ENCODE peak calls at places on chromosomes 11 and 22, in seven cellular contexts. F is K562, P is HCT116, L is H1, Z is HepG2, Y is SK-N-SH, B is GM12878. E is an unnamed sample.

GRCh38 chr11:61115498-61116224 is 13.4 kb downstream of the CD5 start:
- DNase-seq in F (no peak), P (no peak), L (no peak), Z (no peak), Y (no peak), B (no peak), E (no peak)

GRCh38 chr11:76824980-76825725 is 35.6 kb upstream of the ACER3 start:
- DNase-seq in F (no peak), P (no peak), L (no peak), Z (no peak), Y (no peak), B (no peak), E (peak)

GRCh38 chr11:6745465-6746015 is 26.2 kb downstream of the OR2AG2 start:
- DNase-seq in F (no peak), P (no peak), L (no peak), Z (no peak), Y (no peak), B (peak), E (no peak)

GRCh38 chr11:117528061-117528780 is 200.6 kb downstream of the CEP164 start:
- DNase-seq in F (no peak), P (no peak), L (no peak), Z (no peak), Y (peak), B (no peak), E (peak)

GRCh38 chr11:112302226-112302868 is 41.7 kb upstream of the PLET1 start:
- DNase-seq in F (no peak), P (no peak), L (no peak), Z (no peak), Y (no peak), B (no peak), E (peak)

GRCh38 chr11:69746780-69747742 is 28.1 kb downstream of the FGF4 start:
- DNase-seq in F (no peak), P (no peak), L (no peak), Z (no peak), Y (no peak), B (no peak), E (no peak)

GRCh38 chr11:130037881-130038601 is 31.7 kb upstream of the APLP2 start:
- DNase-seq in F (peak), P (no peak), L (no peak), Z (peak), Y (no peak), B (no peak), E (no peak)

GRCh38 chr11:9823887-9824385 is 160.1 kb downstream of the SWAP70 start:
- DNase-seq in F (no peak), P (no peak), L (no peak), Z (no peak), Y (no peak), B (no peak), E (peak)

GRCh38 chr11:20363500-20364411 is at the start of gene HTATIP2:
- DNase-seq in F (peak), P (no peak), L (peak), Z (no peak), Y (no peak), B (no peak), E (peak)

GRCh38 chr22:26679003-26679629 is 21.7 kb downstream of the MIAT start:
- DNase-seq in F (peak), P (peak), L (peak), Z (peak), Y (peak), B (peak), E (peak)

GRCh38 chr11:72741429-72741833 is 10.8 kb downstream of the ARAP1 start:
- DNase-seq in F (peak), P (no peak), L (peak), Z (peak), Y (peak), B (no peak), E (no peak)

GRCh38 chr11:111745719-111746504 is 20.3 kb downstream of the PPP2R1B start:
- DNase-seq in F (no peak), P (no peak), L (no peak), Z (no peak), Y (no peak), B (no peak), E (no peak)

GRCh38 chr11:131809203-131809948 is 439.0 kb downstream of the NTM start:
- DNase-seq in F (no peak), P (no peak), L (no peak), Z (no peak), Y (no peak), B (no peak), E (no peak)

GRCh38 chr11:66956689-66957290 is 1.4 kb downstream of the PC start:
- DNase-seq in F (no peak), P (no peak), L (no peak), Z (peak), Y (no peak), B (no peak), E (peak)

GRCh38 chr11:126716456-126717083 is 284.0 kb downstream of the KIRREL3 start:
- DNase-seq in F (peak), P (peak), L (peak), Z (peak), Y (peak), B (no peak), E (peak)

GRCh38 chr11:689630-690029 is 5.4 kb downstream of the DEAF1 start:
- DNase-seq in F (no peak), P (no peak), L (no peak), Z (no peak), Y (no peak), B (no peak), E (no peak)

GRCh38 chr11:119222308-119222707 is 16.2 kb downstream of the CBL start:
- DNase-seq in F (no peak), P (no peak), L (no peak), Z (no peak), Y (peak), B (no peak), E (peak)

GRCh38 chr11:96307748-96308133 is 35.3 kb downstream of the MAML2 start:
- DNase-seq in F (no peak), P (peak), L (no peak), Z (no peak), Y (no peak), B (no peak), E (no peak)

GRCh38 chr11:2235588-2236326 is 34.6 kb downstream of the ASCL2 start:
- DNase-seq in F (no peak), P (no peak), L (no peak), Z (no peak), Y (no peak), B (no peak), E (no peak)

GRCh38 chr11:130431337-130431773 is 2.9 kb upstream of the ADAMTS8 start:
- DNase-seq in F (peak), P (peak), L (peak), Z (peak), Y (peak), B (no peak), E (peak)

GRCh38 chr11:72421351-72421750 is 13.0 kb downstream of the CLPB start:
- DNase-seq in F (no peak), P (no peak), L (no peak), Z (no peak), Y (no peak), B (no peak), E (no peak)

GRCh38 chr11:27287205-27287604 is 75.8 kb downstream of the CCDC34 start:
- DNase-seq in F (no peak), P (no peak), L (no peak), Z (no peak), Y (no peak), B (no peak), E (no peak)

GRCh38 chr11:128903248-128904041 is 12.3 kb downstream of the KCNJ5 start:
- DNase-seq in F (no peak), P (no peak), L (peak), Z (no peak), Y (no peak), B (no peak), E (no peak)

GRCh38 chr22:42462016-42462415 is 29.8 kb upstream of the NFAM1 start:
- DNase-seq in F (peak), P (no peak), L (no peak), Z (no peak), Y (peak), B (no peak), E (no peak)

GRCh38 chr11:66853242-66854229 is 3.3 kb upstream of the LRFN4 start:
- DNase-seq in F (no peak), P (no peak), L (no peak), Z (no peak), Y (no peak), B (no peak), E (no peak)

GRCh38 chr11:117384045-117384444 is 56.4 kb downstream of the CEP164 start:
- DNase-seq in F (no peak), P (no peak), L (no peak), Z (peak), Y (no peak), B (no peak), E (no peak)

GRCh38 chr11:27619936-27620335 is 80.3 kb downstream of the BDNF start:
- DNase-seq in F (no peak), P (no peak), L (no peak), Z (no peak), Y (no peak), B (no peak), E (no peak)

GRCh38 chr22:23562186-23562585 is 17.9 kb downstream of the IGLL1 start:
- DNase-seq in F (no peak), P (no peak), L (no peak), Z (no peak), Y (no peak), B (no peak), E (no peak)

DNA sequence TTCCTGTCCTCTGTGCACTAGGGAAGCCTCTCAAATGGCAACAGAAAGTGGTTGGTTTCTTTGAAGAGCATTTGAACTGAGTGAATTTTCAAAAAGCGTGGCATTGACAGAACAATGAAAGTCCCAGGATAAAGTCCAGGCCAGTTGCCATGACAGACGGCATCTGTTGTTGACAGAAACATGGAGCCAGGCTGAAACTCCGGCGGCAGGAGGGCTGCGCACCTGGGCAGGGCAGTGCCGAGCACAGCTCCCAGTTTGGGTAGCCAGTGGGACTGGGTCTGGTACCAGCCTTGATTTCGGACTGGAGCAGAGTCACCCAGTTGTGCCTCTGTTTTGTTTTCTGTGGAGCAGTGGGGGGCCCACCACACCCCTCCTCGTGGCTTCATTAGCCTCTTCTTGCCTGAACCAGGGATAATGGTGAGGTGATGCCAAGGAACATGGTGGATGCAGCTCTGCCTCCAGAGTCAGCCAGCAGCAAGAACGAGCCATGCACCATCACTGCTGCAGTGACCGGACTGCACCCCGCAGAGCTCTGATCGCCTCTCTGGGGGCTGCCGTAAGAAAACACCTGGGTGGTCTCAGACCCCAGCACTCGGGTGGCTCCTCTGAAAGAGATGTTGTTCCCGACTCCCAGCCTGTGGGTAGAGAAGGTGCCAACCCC is 9.8 kb upstream of the SEPTIN5 start:
- DNase-seq in F (peak), P (no peak), L (no peak), Z (no peak), Y (no peak), B (no peak), E (no peak)
- TF ChIP-seq JUND in F (no peak), P (no peak), L (no peak), Z (no peak), Y (no peak), B (no peak), E (no peak)

DNA sequence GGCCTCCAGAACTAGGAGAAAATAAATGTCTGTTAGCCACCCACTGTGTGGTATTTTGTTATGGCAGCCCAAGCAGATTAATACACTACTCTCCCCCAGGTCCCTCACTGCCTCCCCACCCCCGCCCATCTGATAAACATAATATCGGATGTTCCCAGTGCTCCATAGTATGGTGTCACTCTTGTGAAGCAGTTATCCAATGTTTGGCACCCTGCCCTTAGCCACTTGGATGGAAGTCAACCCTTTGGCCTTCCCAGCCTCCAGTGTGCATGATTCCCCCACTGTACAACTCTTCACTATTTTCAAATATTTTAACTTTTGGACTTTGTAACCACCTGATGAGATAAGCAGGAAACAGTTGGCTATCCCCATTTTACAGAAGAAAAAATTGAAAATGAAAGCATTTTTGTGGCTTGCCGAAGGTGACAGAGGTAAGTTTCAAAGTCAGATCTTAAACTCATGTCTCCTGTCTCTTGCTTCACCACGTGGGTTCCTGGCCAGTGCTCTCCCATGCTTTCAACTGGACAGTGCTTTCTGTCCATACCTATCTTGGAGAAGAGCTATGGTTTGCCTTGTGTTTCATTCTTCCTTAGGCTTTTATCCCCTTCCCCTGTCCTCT is 53.2 kb downstream of the ALX4 start:
- DNase-seq in F (no peak), P (no peak), L (no peak), Z (peak), Y (no peak), B (no peak), E (no peak)
- TF ChIP-seq JUND in F (peak), P (no peak), L (no peak), Z (no peak), Y (no peak), B (no peak), E (no peak)

GRCh38 chr11:12694182-12694531 is 19.9 kb downstream of the TEAD1 start:
- DNase-seq in F (no peak), P (no peak), L (no peak), Z (no peak), Y (no peak), B (no peak), E (no peak)

GRCh38 chr11:12691473-12691872 is 17.3 kb downstream of the TEAD1 start:
- DNase-seq in F (no peak), P (no peak), L (no peak), Z (peak), Y (peak), B (no peak), E (no peak)

GRCh38 chr11:12693075-12693473 is 18.9 kb downstream of the TEAD1 start:
- DNase-seq in F (no peak), P (no peak), L (no peak), Z (no peak), Y (no peak), B (no peak), E (no peak)

GRCh38 chr11:12693485-12694181 is 19.4 kb downstream of the TEAD1 start:
- DNase-seq in F (no peak), P (peak), L (no peak), Z (peak), Y (peak), B (no peak), E (peak)

GRCh38 chr11:12692238-12693074 is 18.2 kb downstream of the TEAD1 start:
- DNase-seq in F (peak), P (peak), L (no peak), Z (peak), Y (peak), B (no peak), E (peak)
- TF ChIP-seq JUND in F (peak), P (peak), L (no peak), Z (peak), Y (peak), B (no peak), E (no peak)

GRCh38 chr11:64928957-64929356 is 4.5 kb downstream of the PPP2R5B start:
- DNase-seq in F (no peak), P (no peak), L (no peak), Z (no peak), Y (no peak), B (no peak), E (no peak)
- TF ChIP-seq JUND in F (no peak), P (no peak), L (no peak), Z (no peak), Y (no peak), B (no peak), E (no peak)

DNA sequence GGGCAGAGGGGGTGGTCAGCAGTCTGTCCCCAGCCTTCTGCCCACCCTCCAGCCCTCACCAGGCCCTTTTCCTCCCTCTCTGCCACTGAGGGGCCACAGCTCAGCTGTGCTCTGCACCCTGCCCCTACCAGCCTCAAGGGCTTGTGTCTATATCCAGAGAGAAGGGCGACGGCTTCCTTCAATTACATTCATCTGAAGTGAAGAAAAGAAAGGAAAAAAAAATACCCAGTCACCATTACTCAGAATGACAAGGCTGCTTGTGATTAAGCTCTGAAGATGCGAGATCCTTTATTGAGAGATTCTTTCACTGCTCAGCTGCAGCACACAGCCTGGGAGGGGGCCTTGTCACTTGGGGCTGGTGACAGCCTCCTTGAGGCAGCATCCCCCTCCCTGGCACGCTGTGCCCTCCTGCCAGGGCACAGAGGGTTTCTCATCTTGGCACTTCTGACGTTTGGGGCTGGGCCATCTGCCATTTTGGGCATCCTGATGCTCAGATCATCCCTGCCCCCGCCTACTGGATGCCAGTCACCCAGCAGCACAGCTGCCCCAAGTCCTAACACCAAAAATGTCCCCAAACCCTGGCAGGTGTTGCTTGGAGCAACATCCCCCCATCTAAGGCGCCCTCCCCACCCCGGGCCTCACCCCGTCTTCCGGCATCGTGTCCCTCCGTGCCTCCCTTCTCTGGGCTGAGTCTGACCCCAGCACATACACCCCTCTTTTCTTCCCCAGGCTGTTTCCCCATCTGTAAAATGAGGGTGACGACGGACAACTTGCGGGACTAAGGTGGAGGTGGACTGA is 1394.8 kb downstream of the BRD1 start:
- DNase-seq in F (no peak), P (no peak), L (no peak), Z (no peak), Y (no peak), B (no peak), E (no peak)
- TF ChIP-seq JUND in F (no peak), P (no peak), L (no peak), Z (no peak), Y (no peak), B (no peak), E (no peak)

GRCh38 chr22:37843746-37844089 is 416 bp downstream of the ANKRD54 start:
- DNase-seq in F (peak), P (no peak), L (no peak), Z (no peak), Y (peak), B (no peak), E (no peak)
- TF ChIP-seq JUND in F (no peak), P (no peak), L (no peak), Z (no peak), Y (no peak), B (no peak), E (no peak)

DNA sequence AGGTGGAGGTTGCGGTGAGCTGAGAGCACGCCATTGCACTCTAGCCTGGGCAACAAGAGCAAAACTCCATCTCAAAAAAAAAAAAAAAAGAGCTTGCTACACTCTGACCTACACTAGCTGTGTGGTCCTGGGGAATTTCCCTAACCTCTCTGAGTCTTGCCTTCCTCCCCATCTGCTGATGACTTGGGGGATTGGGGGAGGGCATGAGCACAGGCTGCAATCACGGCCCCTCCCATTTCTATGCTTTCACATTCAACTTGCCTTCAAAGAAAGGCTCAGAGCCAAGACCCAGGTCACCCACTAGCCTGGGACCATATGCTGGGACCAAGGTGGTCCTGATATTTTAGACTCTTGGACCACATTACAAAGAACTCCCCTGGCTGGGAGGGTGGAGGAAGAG is 39.8 kb upstream of the TEF start:
- DNase-seq in F (no peak), P (no peak), L (no peak), Z (no peak), Y (no peak), B (peak), E (no peak)
- TF ChIP-seq JUND in F (no peak), P (no peak), L (no peak), Z (no peak), Y (no peak), B (no peak), E (no peak)

DNA sequence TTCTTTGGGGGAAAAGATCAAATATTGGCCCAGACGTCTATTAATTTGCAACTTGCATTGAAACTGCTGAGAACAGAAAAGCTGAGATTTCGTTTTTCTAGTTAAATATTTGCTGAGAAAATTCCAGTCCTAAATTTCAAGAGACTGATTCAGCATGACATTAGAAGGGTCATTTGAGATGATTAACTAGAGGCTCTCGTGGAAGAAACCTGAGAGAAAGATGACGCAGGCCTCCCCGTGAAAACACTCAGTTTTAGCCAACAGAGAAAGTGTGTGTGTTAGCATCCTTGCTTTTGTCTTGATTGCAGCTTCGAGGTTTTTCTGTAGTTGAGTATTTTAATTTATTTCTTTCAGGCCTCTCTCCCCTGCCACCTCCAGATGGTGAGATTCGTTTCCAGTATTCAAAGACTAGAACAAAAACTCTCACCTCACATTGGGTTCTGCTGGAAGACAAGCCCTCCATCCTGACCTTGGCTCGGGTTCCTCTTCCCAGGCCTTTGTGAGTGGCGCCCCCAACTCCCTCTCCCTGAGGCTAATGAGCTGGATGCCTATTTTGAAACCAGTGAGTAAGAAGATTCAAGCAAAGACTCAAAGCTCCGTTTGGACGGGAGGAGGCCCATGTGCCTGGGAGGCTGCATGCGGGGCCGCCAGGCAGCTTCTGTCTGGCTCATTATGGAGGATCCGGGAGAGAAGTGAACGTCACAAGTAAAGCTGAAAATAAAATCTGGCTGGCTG is 52.4 kb downstream of the CELSR1 start:
- DNase-seq in F (no peak), P (no peak), L (no peak), Z (no peak), Y (no peak), B (no peak), E (no peak)
- TF ChIP-seq JUND in F (no peak), P (no peak), L (no peak), Z (no peak), Y (no peak), B (no peak), E (no peak)